ENCODE peak calls at places on chromosomes 6 and 20, in nine cellular contexts. Z, V, C, I, O, P, N, A and H are unnamed samples.

GRCh38 chr6:129946439-129947140 is 71.8 kb upstream of the L3MBTL3 start:
- ATAC-seq in V (no peak), P (no peak), C (no peak), Z (no peak), I (no peak), N (no peak), O (no peak), A (no peak), H (no peak)

GRCh38 chr6:41748102-41748477 is 893 bp upstream of the PGC start:
- ATAC-seq in I (no peak), V (no peak), A (peak), C (no peak), N (no peak), Z (no peak), P (no peak), O (no peak), H (no peak)

GRCh38 chr20:49097159-49097558 is 51.0 kb downstream of the CSE1L start:
- ATAC-seq in P (no peak), A (peak), N (no peak), V (no peak), C (no peak), Z (no peak), I (no peak), O (no peak), H (no peak)

GRCh38 chr6:24931752-24932691 is 3.7 kb downstream of the RIPOR2 start:
- ATAC-seq in O (no peak), I (no peak), N (peak), Z (peak), V (no peak), P (no peak), C (peak), A (no peak), H (no peak)

GRCh38 chr6:139254196-139254595 is 37.6 kb downstream of the TXLNB start:
- ATAC-seq in Z (no peak), V (no peak), I (no peak), A (no peak), C (no peak), O (no peak), N (no peak), P (no peak), H (no peak)

GRCh38 chr6:11730645-11731044 is 48.0 kb downstream of the ADTRP start:
- ATAC-seq in I (no peak), N (no peak), C (peak), Z (peak), O (no peak), P (no peak), V (no peak), A (no peak), H (no peak)

GRCh38 chr20:5719861-5720401 is 30.3 kb upstream of the SHLD1 start:
- ATAC-seq in N (peak), C (no peak), V (no peak), A (no peak), Z (peak), O (no peak), I (peak), P (no peak), H (no peak)

GRCh38 chr6:10482636-10483257 is 38.4 kb upstream of the GCNT2 start:
- ATAC-seq in O (no peak), C (no peak), I (no peak), V (no peak), Z (no peak), N (no peak), A (peak), P (no peak), H (no peak)

GRCh38 chr20:14197097-14197496 is 140.3 kb downstream of the FLRT3 start:
- ATAC-seq in A (no peak), O (no peak), V (no peak), I (no peak), Z (no peak), P (no peak), N (no peak), C (no peak), H (no peak)

GRCh38 chr20:25508083-25508770 is 77.1 kb downstream of the NINL start:
- ATAC-seq in C (no peak), N (peak), A (peak), P (peak), O (peak), I (peak), V (peak), Z (no peak), H (peak)

GRCh38 chr6:154703094-154703493 is 30.1 kb upstream of the SCAF8 start:
- ATAC-seq in I (no peak), O (no peak), N (no peak), C (no peak), Z (no peak), P (no peak), A (no peak), V (no peak), H (no peak)

GRCh38 chr6:160128879-160129516 is 7.4 kb downstream of the SLC22A1 start:
- ATAC-seq in N (no peak), I (no peak), O (no peak), V (peak), C (no peak), Z (no peak), P (no peak), A (no peak), H (no peak)